ENCODE peak calls at places on chromosomes 5 and 9, in nine cellular contexts. Q is small intestine, H is left ventricle myocardium inferior, Y is PC-3, R is body of pancreas, S is MG63, X is Caco-2, D is endothelial cell of umbilical vein, M is testis. J is an unnamed sample.
A peak's percentile ranks its signal among the peaks of the same experiment; 100 is the strongest.

GRCh38 chr9:87950765-87951488 is 23.4 kb downstream of the CDK20 start:
- DNase-seq in Q (peak; percentile 65), H (no peak), Y (peak; percentile 66), R (no peak), S (no peak), X (peak; percentile 19), D (peak; percentile 32), M (no peak), J (no peak)

GRCh38 chr9:128293091-128293490 is 17.0 kb downstream of the SWI5 start:
- DNase-seq in Q (no peak), H (no peak), Y (no peak), R (no peak), S (no peak), X (no peak), D (no peak), M (no peak), J (no peak)

GRCh38 chr9:124477211-124478013 is 27.2 kb downstream of the ADGRD2 start:
- DNase-seq in Q (no peak), H (no peak), Y (no peak), R (no peak), S (no peak), X (peak; percentile 24), D (no peak), M (peak; percentile 48), J (no peak)

GRCh38 chr9:27369591-27369990 is 72.6 kb upstream of the EQTN start:
- DNase-seq in Q (no peak), H (no peak), Y (no peak), R (no peak), S (no peak), X (no peak), D (no peak), M (no peak), J (no peak)

GRCh38 chr9:86122309-86122708 is 23.0 kb upstream of the GOLM1 start:
- DNase-seq in Q (no peak), H (no peak), Y (no peak), R (no peak), S (no peak), X (peak; percentile 3), D (no peak), M (no peak), J (no peak)

GRCh38 chr9:96874947-96875459 is 20.7 kb upstream of the ZNF782 start:
- DNase-seq in Q (peak; percentile 84), H (no peak), Y (peak; percentile 84), R (peak; percentile 87), S (no peak), X (peak; percentile 24), D (peak; percentile 73), M (no peak), J (no peak)

GRCh38 chr5:9903806-9904205 is 273.7 kb upstream of the TAS2R1 start:
- DNase-seq in Q (no peak), H (no peak), Y (peak; percentile 46), R (no peak), S (peak; percentile 58), X (no peak), D (no peak), M (no peak), J (no peak)

GRCh38 chr5:124649548-124650501 is 96.6 kb downstream of the ZNF608 start:
- DNase-seq in Q (peak; percentile 85), H (peak; percentile 73), Y (peak; percentile 70), R (peak; percentile 71), S (peak; percentile 70), X (no peak), D (peak; percentile 98), M (peak; percentile 47), J (peak; percentile 74)

GRCh38 chr9:128713411-128713780 is 10.5 kb downstream of the ZDHHC12 start:
- DNase-seq in Q (no peak), H (no peak), Y (no peak), R (no peak), S (no peak), X (no peak), D (no peak), M (no peak), J (no peak)

GRCh38 chr5:164191240-164191639 is 685.8 kb downstream of the MAT2B start:
- DNase-seq in Q (peak; percentile 57), H (peak; percentile 47), Y (peak; percentile 78), R (peak; percentile 50), S (peak; percentile 87), X (peak; percentile 72), D (peak; percentile 69), M (peak; percentile 36), J (no peak)

GRCh38 chr5:759111-759741 is 25.3 kb downstream of the ZDHHC11B start:
- DNase-seq in Q (peak; percentile 85), H (peak; percentile 76), Y (peak; percentile 57), R (peak; percentile 92), S (no peak), X (peak; percentile 83), D (no peak), M (no peak), J (no peak)

GRCh38 chr9:34588671-34589370 is 703 bp downstream of the CNTFR start:
- DNase-seq in Q (no peak), H (no peak), Y (no peak), R (no peak), S (no peak), X (no peak), D (no peak), M (no peak), J (no peak)

GRCh38 chr9:34591091-34591910 is 1.8 kb upstream of the CNTFR start:
- DNase-seq in Q (peak; percentile 73), H (peak; percentile 88), Y (peak; percentile 71), R (peak; percentile 86), S (peak; percentile 63), X (peak; percentile 91), D (peak; percentile 70), M (peak; percentile 92), J (peak; percentile 32)

GRCh38 chr9:34590376-34591090 is 1.0 kb upstream of the CNTFR start:
- DNase-seq in Q (peak; percentile 76), H (no peak), Y (no peak), R (peak; percentile 14), S (no peak), X (peak; percentile 43), D (peak; percentile 19), M (no peak), J (no peak)

GRCh38 chr9:34589656-34590375 is at the start of gene CNTFR:
- DNase-seq in Q (no peak), H (peak; percentile 47), Y (no peak), R (peak; percentile 40), S (peak; percentile 33), X (peak; percentile 26), D (no peak), M (peak; percentile 76), J (no peak)

GRCh38 chr9:34589371-34589655 is 211 bp downstream of the CNTFR start:
- DNase-seq in Q (no peak), H (no peak), Y (no peak), R (no peak), S (no peak), X (no peak), D (no peak), M (no peak), J (no peak)
- H3K4me3 ChIP-seq in Q (no peak overlapping the region), H (peak overlapping the region; percentile 68), Y (no peak overlapping the region), R (no peak overlapping the region), S (no peak overlapping the region), X (peak overlapping the region; percentile 19), D (no peak overlapping the region), M (peak overlapping the region; percentile 56), J (no peak overlapping the region)

GRCh38 chr9:3028535-3028934 is 184.6 kb upstream of the PUM3 start:
- DNase-seq in Q (no peak), H (no peak), Y (peak; percentile 3), R (peak; percentile 11), S (peak; percentile 1), X (no peak), D (no peak), M (no peak), J (no peak)

GRCh38 chr9:3035594-3036389 is 191.9 kb upstream of the PUM3 start:
- DNase-seq in Q (no peak), H (no peak), Y (no peak), R (no peak), S (no peak), X (no peak), D (no peak), M (no peak), J (no peak)

GRCh38 chr9:3027260-3027659 is 183.4 kb upstream of the PUM3 start:
- DNase-seq in Q (no peak), H (no peak), Y (no peak), R (no peak), S (no peak), X (no peak), D (no peak), M (no peak), J (no peak)

GRCh38 chr9:3032898-3033297 is 189.0 kb upstream of the PUM3 start:
- DNase-seq in Q (no peak), H (no peak), Y (no peak), R (no peak), S (no peak), X (no peak), D (no peak), M (no peak), J (no peak)
- H3K27me3 ChIP-seq in Q (peaks cover 2% of the 10 kb centered on the region), H (no peaks in the 10 kb centered on the region), Y (peaks cover 15% of the 10 kb centered on the region), R (no peaks in the 10 kb centered on the region), S (no peaks in the 10 kb centered on the region), X (no peaks in the 10 kb centered on the region), D (no peaks in the 10 kb centered on the region), M (no peaks in the 10 kb centered on the region), J (no peaks in the 10 kb centered on the region)

GRCh38 chr5:18397393-18397792 is 763.1 kb downstream of the TAF11L14 start:
- DNase-seq in Q (no peak), H (no peak), Y (no peak), R (no peak), S (no peak), X (no peak), D (no peak), M (no peak), J (no peak)

GRCh38 chr5:18394154-18394804 is 760.0 kb downstream of the TAF11L14 start:
- DNase-seq in Q (peak; percentile 18), H (no peak), Y (peak; percentile 87), R (peak; percentile 60), S (peak; percentile 52), X (peak; percentile 70), D (peak; percentile 40), M (peak; percentile 70), J (no peak)

GRCh38 chr5:18395126-18396110 is 761.2 kb downstream of the TAF11L14 start:
- DNase-seq in Q (no peak), H (no peak), Y (no peak), R (no peak), S (no peak), X (no peak), D (no peak), M (no peak), J (no peak)

DNA sequence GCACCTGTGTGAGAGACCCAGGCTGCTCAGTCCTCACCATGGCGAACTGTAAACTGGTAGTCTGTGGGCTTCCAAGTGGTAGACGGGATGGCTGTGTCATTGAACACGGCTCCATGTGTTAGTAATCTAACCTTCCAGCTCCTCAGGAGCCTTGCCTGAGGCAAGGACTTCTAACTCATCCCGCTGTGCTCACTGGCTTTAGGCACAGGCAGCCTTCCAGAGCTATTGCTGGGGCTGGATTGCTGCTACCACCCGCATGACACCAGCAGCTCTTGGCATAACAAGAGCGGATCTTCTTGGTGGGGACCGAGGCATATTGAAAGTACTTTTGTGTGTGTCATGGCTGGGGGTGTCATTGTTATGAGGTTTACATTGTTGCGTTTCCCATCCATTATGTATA is 759.3 kb downstream of the TAF11L14 start:
- DNase-seq in Q (no peak), H (no peak), Y (no peak), R (no peak), S (no peak), X (no peak), D (no peak), M (no peak), J (no peak)
- H3K4me3 ChIP-seq in Q (no peak overlapping the region), H (no peak overlapping the region), Y (no peak overlapping the region), R (no peak overlapping the region), S (no peak overlapping the region), X (no peak overlapping the region), D (no peak overlapping the region), M (no peak overlapping the region), J (no peak overlapping the region)

GRCh38 chr9:134293576-134294227 is 32.6 kb upstream of the RXRA start:
- DNase-seq in Q (no peak), H (peak; percentile 26), Y (no peak), R (no peak), S (no peak), X (no peak), D (peak; percentile 5), M (no peak), J (no peak)
- H3K27me3 ChIP-seq in Q (no peaks in the 10 kb centered on the region), H (no peaks in the 10 kb centered on the region), Y (no peaks in the 10 kb centered on the region), R (no peaks in the 10 kb centered on the region), S (no peaks in the 10 kb centered on the region), X (no peaks in the 10 kb centered on the region), D (no peaks in the 10 kb centered on the region), M (no peaks in the 10 kb centered on the region), J (peaks cover 37% of the 10 kb centered on the region)